ENCODE peak calls at places on chromosomes 7 and 10, in nine cellular contexts. One of them, this sample, is unnamed.

GRCh38 chr10:75180592-75180991 is 30.0 kb upstream of the VDAC2 start:
- DNase-seq in cerebellar cortex: no peak
- DNase-seq in cardiac muscle cell: peak; percentile 56
- DNase-seq in NCI-H1694 treated with DMSO at 0.1 percent for 48 hours: no peak
- DNase-seq in AG04449: no peak
- DNase-seq in pons: no peak
- DNase-seq in T-helper 2 cell: no peak
- DNase-seq in NCI-H345: no peak
- DNase-seq in activated T-cell treated with anti-CD3 and anti-CD28 coated beads, Interleukin-2, amount 50 U/mL, for 72 hours: no peak
- DNase-seq in this sample: no peak

GRCh38 chr7:33774762-33775523 is 130.4 kb upstream of the BMPER start:
- DNase-seq in activated T-cell treated with anti-CD3 and anti-CD28 coated beads, Interleukin-2, amount 50 U/mL, for 72 hours: no peak
- DNase-seq in cardiac muscle cell: peak; percentile 99
- DNase-seq in NCI-H345: peak; percentile 6
- DNase-seq in T-helper 2 cell: no peak
- DNase-seq in pons: peak; percentile 26
- DNase-seq in AG04449: no peak
- DNase-seq in cerebellar cortex: no peak
- DNase-seq in NCI-H1694 treated with DMSO at 0.1 percent for 48 hours: no peak
- DNase-seq in this sample: peak; percentile 4

GRCh38 chr7:6437251-6437650 is 10.5 kb downstream of the DAGLB start:
- DNase-seq in cardiac muscle cell: no peak
- DNase-seq in T-helper 2 cell: no peak
- DNase-seq in cerebellar cortex: no peak
- DNase-seq in activated T-cell treated with anti-CD3 and anti-CD28 coated beads, Interleukin-2, amount 50 U/mL, for 72 hours: peak; percentile 60
- DNase-seq in NCI-H1694 treated with DMSO at 0.1 percent for 48 hours: no peak
- DNase-seq in pons: no peak
- DNase-seq in NCI-H345: no peak
- DNase-seq in AG04449: no peak
- DNase-seq in this sample: no peak

GRCh38 chr7:480531-481218 is 39.0 kb downstream of the PDGFA start:
- DNase-seq in pons: no peak
- DNase-seq in cardiac muscle cell: no peak
- DNase-seq in activated T-cell treated with anti-CD3 and anti-CD28 coated beads, Interleukin-2, amount 50 U/mL, for 72 hours: no peak
- DNase-seq in NCI-H345: peak; percentile 14
- DNase-seq in NCI-H1694 treated with DMSO at 0.1 percent for 48 hours: no peak
- DNase-seq in cerebellar cortex: no peak
- DNase-seq in AG04449: no peak
- DNase-seq in T-helper 2 cell: no peak
- DNase-seq in this sample: no peak

GRCh38 chr10:43606323-43607198 is at the start of gene ZNF485:
- DNase-seq in pons: peak; percentile 63
- DNase-seq in NCI-H345: peak; percentile 62
- DNase-seq in NCI-H1694 treated with DMSO at 0.1 percent for 48 hours: no peak
- DNase-seq in cerebellar cortex: peak; percentile 81
- DNase-seq in cardiac muscle cell: peak; percentile 78
- DNase-seq in AG04449: no peak
- DNase-seq in activated T-cell treated with anti-CD3 and anti-CD28 coated beads, Interleukin-2, amount 50 U/mL, for 72 hours: peak; percentile 65
- DNase-seq in T-helper 2 cell: peak; percentile 43
- DNase-seq in this sample: peak; percentile 11

GRCh38 chr10:132515811-132516726 is 21.5 kb upstream of the INPP5A start:
- DNase-seq in cardiac muscle cell: no peak
- DNase-seq in cerebellar cortex: no peak
- DNase-seq in NCI-H1694 treated with DMSO at 0.1 percent for 48 hours: no peak
- DNase-seq in activated T-cell treated with anti-CD3 and anti-CD28 coated beads, Interleukin-2, amount 50 U/mL, for 72 hours: no peak
- DNase-seq in NCI-H345: no peak
- DNase-seq in pons: no peak
- DNase-seq in AG04449: no peak
- DNase-seq in T-helper 2 cell: no peak
- DNase-seq in this sample: no peak

GRCh38 chr7:72281325-72281724 is 130.8 kb downstream of the CALN1 start:
- DNase-seq in AG04449: no peak
- DNase-seq in T-helper 2 cell: no peak
- DNase-seq in cardiac muscle cell: no peak
- DNase-seq in NCI-H345: no peak
- DNase-seq in activated T-cell treated with anti-CD3 and anti-CD28 coated beads, Interleukin-2, amount 50 U/mL, for 72 hours: no peak
- DNase-seq in cerebellar cortex: no peak
- DNase-seq in NCI-H1694 treated with DMSO at 0.1 percent for 48 hours: no peak
- DNase-seq in pons: no peak
- DNase-seq in this sample: no peak

GRCh38 chr10:121409466-121410104 is 188.7 kb downstream of the FGFR2 start:
- DNase-seq in cerebellar cortex: no peak
- DNase-seq in NCI-H1694 treated with DMSO at 0.1 percent for 48 hours: no peak
- DNase-seq in NCI-H345: no peak
- DNase-seq in T-helper 2 cell: no peak
- DNase-seq in activated T-cell treated with anti-CD3 and anti-CD28 coated beads, Interleukin-2, amount 50 U/mL, for 72 hours: no peak
- DNase-seq in cardiac muscle cell: no peak
- DNase-seq in pons: no peak
- DNase-seq in AG04449: no peak
- DNase-seq in this sample: no peak

GRCh38 chr10:98134431-98135221 is at the start of gene R3HCC1L:
- DNase-seq in cerebellar cortex: peak; percentile 89
- DNase-seq in AG04449: peak; percentile 9
- DNase-seq in activated T-cell treated with anti-CD3 and anti-CD28 coated beads, Interleukin-2, amount 50 U/mL, for 72 hours: peak; percentile 96
- DNase-seq in NCI-H1694 treated with DMSO at 0.1 percent for 48 hours: peak; percentile 68
- DNase-seq in T-helper 2 cell: peak; percentile 85
- DNase-seq in NCI-H345: peak; percentile 90
- DNase-seq in cardiac muscle cell: peak; percentile 93
- DNase-seq in pons: peak; percentile 80
- DNase-seq in this sample: peak; percentile 63

GRCh38 chr10:30759423-30759822 is 129.9 kb upstream of the LYZL2 start:
- DNase-seq in NCI-H345: no peak
- DNase-seq in T-helper 2 cell: no peak
- DNase-seq in NCI-H1694 treated with DMSO at 0.1 percent for 48 hours: no peak
- DNase-seq in AG04449: no peak
- DNase-seq in pons: no peak
- DNase-seq in cerebellar cortex: no peak
- DNase-seq in cardiac muscle cell: no peak
- DNase-seq in activated T-cell treated with anti-CD3 and anti-CD28 coated beads, Interleukin-2, amount 50 U/mL, for 72 hours: no peak
- DNase-seq in this sample: no peak

GRCh38 chr10:121063744-121064143 is 212.6 kb downstream of the WDR11 start:
- DNase-seq in activated T-cell treated with anti-CD3 and anti-CD28 coated beads, Interleukin-2, amount 50 U/mL, for 72 hours: no peak
- DNase-seq in pons: no peak
- DNase-seq in T-helper 2 cell: no peak
- DNase-seq in cardiac muscle cell: no peak
- DNase-seq in NCI-H1694 treated with DMSO at 0.1 percent for 48 hours: no peak
- DNase-seq in NCI-H345: no peak
- DNase-seq in AG04449: no peak
- DNase-seq in cerebellar cortex: no peak
- DNase-seq in this sample: no peak

GRCh38 chr7:88429382-88429781 is 122.7 kb upstream of the STEAP4 start:
- DNase-seq in NCI-H1694 treated with DMSO at 0.1 percent for 48 hours: no peak
- DNase-seq in activated T-cell treated with anti-CD3 and anti-CD28 coated beads, Interleukin-2, amount 50 U/mL, for 72 hours: no peak
- DNase-seq in cerebellar cortex: no peak
- DNase-seq in AG04449: no peak
- DNase-seq in T-helper 2 cell: no peak
- DNase-seq in cardiac muscle cell: no peak
- DNase-seq in pons: no peak
- DNase-seq in NCI-H345: no peak
- DNase-seq in this sample: no peak

GRCh38 chr7:105682331-105683070 is 101.2 kb upstream of the EFCAB10 start:
- DNase-seq in NCI-H345: peak; percentile 89
- DNase-seq in activated T-cell treated with anti-CD3 and anti-CD28 coated beads, Interleukin-2, amount 50 U/mL, for 72 hours: no peak
- DNase-seq in T-helper 2 cell: no peak
- DNase-seq in AG04449: no peak
- DNase-seq in pons: no peak
- DNase-seq in cardiac muscle cell: peak; percentile 52
- DNase-seq in cerebellar cortex: no peak
- DNase-seq in NCI-H1694 treated with DMSO at 0.1 percent for 48 hours: peak; percentile 79
- DNase-seq in this sample: peak; percentile 78

GRCh38 chr10:128686638-128687278 is 560.5 kb upstream of the MKI67 start:
- DNase-seq in NCI-H1694 treated with DMSO at 0.1 percent for 48 hours: no peak
- DNase-seq in NCI-H345: no peak
- DNase-seq in pons: no peak
- DNase-seq in AG04449: no peak
- DNase-seq in cardiac muscle cell: no peak
- DNase-seq in cerebellar cortex: no peak
- DNase-seq in T-helper 2 cell: no peak
- DNase-seq in activated T-cell treated with anti-CD3 and anti-CD28 coated beads, Interleukin-2, amount 50 U/mL, for 72 hours: no peak
- DNase-seq in this sample: no peak

GRCh38 chr7:157928808-157929425 is 592.1 kb downstream of the DNAJB6 start:
- DNase-seq in pons: no peak
- DNase-seq in activated T-cell treated with anti-CD3 and anti-CD28 coated beads, Interleukin-2, amount 50 U/mL, for 72 hours: no peak
- DNase-seq in cardiac muscle cell: no peak
- DNase-seq in NCI-H1694 treated with DMSO at 0.1 percent for 48 hours: no peak
- DNase-seq in cerebellar cortex: no peak
- DNase-seq in T-helper 2 cell: no peak
- DNase-seq in AG04449: no peak
- DNase-seq in NCI-H345: no peak
- DNase-seq in this sample: no peak

GRCh38 chr10:26556756-26557640 is 118.9 kb downstream of the APBB1IP start:
- DNase-seq in NCI-H345: peak; percentile 1
- DNase-seq in pons: peak; percentile 66
- DNase-seq in cardiac muscle cell: peak; percentile 75
- DNase-seq in T-helper 2 cell: no peak
- DNase-seq in activated T-cell treated with anti-CD3 and anti-CD28 coated beads, Interleukin-2, amount 50 U/mL, for 72 hours: peak; percentile 14
- DNase-seq in AG04449: no peak
- DNase-seq in NCI-H1694 treated with DMSO at 0.1 percent for 48 hours: no peak
- DNase-seq in cerebellar cortex: peak; percentile 47
- DNase-seq in this sample: peak; percentile 27

GRCh38 chr7:50270531-50271018 is 33.9 kb upstream of the IKZF1 start:
- DNase-seq in NCI-H345: no peak
- DNase-seq in cardiac muscle cell: no peak
- DNase-seq in activated T-cell treated with anti-CD3 and anti-CD28 coated beads, Interleukin-2, amount 50 U/mL, for 72 hours: no peak
- DNase-seq in AG04449: no peak
- DNase-seq in pons: no peak
- DNase-seq in cerebellar cortex: no peak
- DNase-seq in T-helper 2 cell: no peak
- DNase-seq in NCI-H1694 treated with DMSO at 0.1 percent for 48 hours: no peak
- DNase-seq in this sample: no peak